ENCODE peak calls at places on chromosomes 16 and 17, in four cellular contexts. R is HepG2, F is HCT116, O is GM12878. E is an unnamed sample.
A peak's percentile ranks its signal among the peaks of the same experiment; 100 is the strongest.

GRCh38 chr17:71375948-71376347 is 744.9 kb upstream of the SOX9 start:
- DNase-seq in R (no peak), O (no peak), F (no peak), E (no peak)

GRCh38 chr17:44067547-44067945 is 1.1 kb upstream of the LSM12 start:
- DNase-seq in F (no peak), O (no peak), R (no peak), E (no peak)

GRCh38 chr17:1629647-1630310 is 1.1 kb upstream of the SLC43A2 start:
- DNase-seq in R (no peak), O (no peak), F (peak; percentile 29), E (no peak)

GRCh38 chr17:45394913-45395568 is 37.6 kb downstream of the ARHGAP27 start:
- DNase-seq in R (peak; percentile 72), F (peak; percentile 45), O (no peak), E (peak; percentile 88)

GRCh38 chr16:49638696-49639629 is 216.9 kb downstream of the ZNF423 start:
- DNase-seq in F (no peak), R (no peak), O (no peak), E (no peak)

GRCh38 chr16:31004658-31005057 is 5.8 kb downstream of the STX1B start:
- DNase-seq in F (no peak), R (no peak), O (no peak), E (no peak)

GRCh38 chr16:29738514-29738913 is 7.3 kb downstream of the C16orf54 start:
- DNase-seq in R (no peak), O (peak; percentile 76), F (no peak), E (no peak)

GRCh38 chr16:49619811-49620157 is 236.1 kb downstream of the ZNF423 start:
- DNase-seq in O (no peak), R (no peak), F (no peak), E (no peak)

GRCh38 chr16:64409762-64410161 is 712.1 kb downstream of the CDH11 start:
- DNase-seq in F (no peak), O (no peak), R (no peak), E (no peak)

GRCh38 chr16:396605-397004 is 394 bp upstream of the NME4 start:
- DNase-seq in O (no peak), F (no peak), R (peak; percentile 65), E (no peak)

GRCh38 chr17:40810505-40810904 is 10.7 kb upstream of the KRT28 start:
- DNase-seq in F (no peak), R (peak; percentile 43), O (no peak), E (no peak)

GRCh38 chr16:3961449-3961849 is 80.9 kb upstream of the CREBBP start:
- DNase-seq in O (no peak), F (no peak), R (peak; percentile 65), E (peak; percentile 25)

GRCh38 chr17:8484465-8484864 is 48.8 kb downstream of the NDEL1 start:
- DNase-seq in O (no peak), R (no peak), F (no peak), E (no peak)

GRCh38 chr16:66947302-66948033 is 12.2 kb downstream of the CES2 start:
- DNase-seq in F (peak; percentile 81), R (peak; percentile 89), O (peak; percentile 72), E (peak; percentile 78)

GRCh38 chr16:58472266-58472665 is 27.7 kb upstream of the NDRG4 start:
- DNase-seq in F (no peak), R (no peak), O (no peak), E (no peak)

GRCh38 chr17:1484586-1485310 is 7.7 kb downstream of the MYO1C start:
- DNase-seq in F (peak; percentile 65), O (peak; percentile 43), R (peak; percentile 24), E (no peak)

GRCh38 chr16:46911038-46911437 is 26.9 kb downstream of the GPT2 start:
- DNase-seq in R (no peak), O (peak; percentile 34), F (no peak), E (no peak)

GRCh38 chr17:69592692-69593350 is 178.3 kb downstream of the MAP2K6 start:
- DNase-seq in O (no peak), R (no peak), F (no peak), E (no peak)

GRCh38 chr17:45299311-45299710 is 17.5 kb downstream of the MAP3K14 start:
- DNase-seq in R (no peak), F (no peak), O (no peak), E (no peak)

GRCh38 chr16:75172578-75172977 is 24.3 kb downstream of the ZFP1 start:
- DNase-seq in O (no peak), F (no peak), R (no peak), E (no peak)
- H3K9me3 ChIP-seq in O (peaks cover 48% of the 10 kb centered on the region), F (peaks cover 56% of the 10 kb centered on the region), R (peaks cover 84% of the 10 kb centered on the region), E (peaks cover 81% of the 10 kb centered on the region)

GRCh38 chr17:63070031-63070430 is 104.0 kb downstream of the TANC2 start:
- DNase-seq in R (no peak), F (no peak), O (no peak), E (no peak)

GRCh38 chr17:63071797-63072196 is 105.8 kb downstream of the TANC2 start:
- DNase-seq in O (no peak), F (no peak), R (no peak), E (no peak)

GRCh38 chr17:63078707-63079106 is 112.7 kb downstream of the TANC2 start:
- DNase-seq in R (no peak), F (no peak), O (no peak), E (no peak)

DNA sequence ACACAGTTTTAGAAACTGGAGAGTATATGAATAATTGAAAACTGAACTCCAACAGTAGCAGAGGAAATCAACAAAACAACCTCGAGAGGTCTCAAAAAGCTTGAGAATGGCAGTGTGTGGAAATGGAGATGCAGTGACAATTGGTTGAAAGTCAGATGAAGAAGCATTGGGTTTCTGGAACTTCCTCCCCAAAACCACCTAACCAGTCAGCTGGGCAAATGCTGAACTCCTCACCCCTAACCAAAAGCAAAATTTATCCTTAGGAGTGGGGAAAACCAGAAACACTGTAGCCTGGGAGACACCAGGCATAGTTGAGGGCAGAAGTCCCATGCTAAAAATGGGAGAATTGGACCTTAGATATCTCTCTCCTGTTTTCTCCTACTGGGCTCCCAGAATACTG is 109.9 kb downstream of the TANC2 start:
- DNase-seq in O (no peak), R (no peak), F (no peak), E (no peak)
- TF ChIP-seq ZNF274 in O (no peak), R (no peak), F (no peak), E (no peak)

GRCh38 chr17:78654230-78654824 is 77.1 kb upstream of the DNAH17 start:
- DNase-seq in F (no peak), R (no peak), O (no peak), E (no peak)

GRCh38 chr17:78655251-78655940 is 78.2 kb upstream of the DNAH17 start:
- DNase-seq in F (no peak), O (no peak), R (no peak), E (no peak)

GRCh38 chr17:78661092-78661770 is 84.0 kb upstream of the DNAH17 start:
- DNase-seq in O (no peak), F (no peak), R (no peak), E (no peak)

GRCh38 chr17:78659546-78659945 is 82.3 kb upstream of the DNAH17 start:
- DNase-seq in O (no peak), R (no peak), F (no peak), E (no peak)

DNA sequence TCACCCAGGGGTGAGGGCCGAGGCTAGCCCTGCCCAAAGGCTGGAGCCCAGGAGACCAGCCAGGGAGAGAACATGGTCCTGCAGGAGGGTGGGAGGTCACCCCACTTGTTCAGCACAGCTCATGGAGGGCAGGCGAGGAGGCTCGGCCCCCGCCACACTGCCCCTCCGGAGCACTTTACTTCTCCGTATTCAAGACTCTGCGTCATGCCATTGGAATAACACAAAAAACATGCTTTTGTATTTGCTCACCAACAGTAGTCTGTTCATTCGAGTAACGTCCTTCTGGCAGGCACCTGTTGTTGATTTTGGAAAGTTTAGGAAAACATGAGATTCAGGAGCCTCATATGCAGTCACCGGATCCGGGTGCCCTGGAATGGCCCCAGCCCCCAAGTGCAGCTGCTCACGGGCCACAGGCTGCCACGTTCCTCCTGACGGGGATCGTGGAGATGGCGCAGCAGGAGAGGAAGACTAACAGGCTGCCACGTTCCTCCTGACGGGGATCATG is 81.1 kb upstream of the DNAH17 start:
- DNase-seq in R (no peak), O (no peak), F (no peak), E (no peak)
- H3K9me3 ChIP-seq in R (no peaks in the 10 kb centered on the region), O (no peaks in the 10 kb centered on the region), F (no peaks in the 10 kb centered on the region), E (no peaks in the 10 kb centered on the region)

GRCh38 chr17:11294826-11295225 is 53.8 kb downstream of the SHISA6 start:
- DNase-seq in O (no peak), R (no peak), F (no peak), E (no peak)
- TF ChIP-seq ZNF274 in O (no peak), R (no peak), F (no peak), E (no peak)

DNA sequence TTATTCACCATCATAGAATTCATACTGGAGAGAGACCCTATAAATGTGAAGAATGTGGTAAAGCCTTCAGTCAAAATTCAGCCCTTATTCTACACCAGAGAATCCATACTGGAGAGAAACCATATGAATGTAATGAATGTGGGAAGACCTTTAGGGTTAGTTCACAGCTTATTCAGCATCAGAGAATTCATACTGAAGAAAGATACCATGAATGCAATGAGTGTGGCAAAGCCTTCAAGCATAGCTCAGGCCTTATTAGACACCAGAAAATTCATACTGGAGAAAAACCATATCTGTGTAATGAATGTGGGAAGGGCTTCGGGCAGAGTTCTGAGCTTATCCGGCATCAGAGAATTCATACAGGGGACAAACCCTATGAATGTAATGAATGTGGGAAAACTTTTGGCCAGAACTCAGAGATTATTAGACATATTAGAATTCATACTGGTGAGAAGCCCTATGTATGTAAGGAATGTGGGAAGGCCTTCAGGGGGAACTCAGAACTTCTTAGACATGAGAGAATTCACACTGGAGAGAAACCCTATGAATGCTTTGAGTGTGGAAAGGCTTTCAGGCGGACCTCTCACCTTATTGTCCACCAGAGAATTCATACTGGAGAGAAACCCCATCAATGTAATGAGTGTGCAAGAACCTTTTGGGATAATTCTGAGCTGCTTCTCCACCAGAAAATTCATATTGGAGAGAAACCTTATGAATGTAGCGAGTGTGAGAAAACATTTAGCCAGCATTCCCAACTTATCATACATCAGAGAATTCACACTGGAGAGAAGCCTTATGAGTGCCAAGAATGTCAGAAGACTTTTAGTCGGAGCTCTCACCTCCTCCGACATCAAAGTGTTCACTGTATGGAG is 14.1 kb downstream of the ZFP3 start:
- DNase-seq in F (no peak), O (no peak), R (no peak), E (no peak)
- H3K9me3 ChIP-seq in F (peaks cover 66% of the 10 kb centered on the region), O (peaks cover 70% of the 10 kb centered on the region), R (peaks cover 76% of the 10 kb centered on the region), E (peaks cover 91% of the 10 kb centered on the region)

DNA sequence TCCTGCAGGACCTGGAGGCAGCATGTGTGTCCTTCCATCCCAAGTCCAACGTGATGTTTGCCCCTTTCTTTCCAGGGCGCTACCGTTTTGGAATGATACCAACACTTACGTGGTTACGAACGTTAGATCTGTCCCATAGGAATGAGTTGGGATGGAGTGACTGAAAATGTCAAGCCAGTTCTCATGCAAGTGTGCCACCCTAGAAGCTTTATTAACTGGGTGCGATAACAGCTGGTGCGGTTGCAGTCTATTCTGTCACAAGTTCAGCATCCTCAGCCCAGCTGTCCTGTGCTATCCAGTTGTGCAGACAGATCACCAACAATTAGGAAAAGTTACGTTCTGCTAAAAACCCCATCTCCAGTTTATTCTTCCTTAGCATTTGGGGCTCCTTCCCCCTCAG is 52.5 kb downstream of the BANP start:
- DNase-seq in F (no peak), O (no peak), R (no peak), E (no peak)
- TF ChIP-seq ZNF274 in F (no peak), O (no peak), R (no peak), E (no peak)

GRCh38 chr17:68592004-68592403 is 9.2 kb downstream of the FAM20A start:
- DNase-seq in F (no peak), O (no peak), R (no peak), E (no peak)
- H3K9me3 ChIP-seq in F (no peaks in the 10 kb centered on the region), O (no peaks in the 10 kb centered on the region), R (peaks cover 14% of the 10 kb centered on the region), E (peaks cover 13% of the 10 kb centered on the region)